ENCODE peak calls at places on chromosome 11, in eight cellular contexts. One of them, this sample, is unnamed.
A peak's percentile ranks its signal among the peaks of the same experiment; 100 is the strongest.

GRCh38 chr11:128516886-128517285 is 70.5 kb downstream of the ETS1 start:
- DNase-seq in astrocyte: no peak
- DNase-seq in stomach: no peak
- DNase-seq in spleen: no peak
- DNase-seq in transverse colon: no peak
- DNase-seq in GM23248: no peak
- DNase-seq in A549: no peak
- DNase-seq in sigmoid colon: no peak
- DNase-seq in this sample: no peak

GRCh38 chr11:94134651-94135512 is 6.2 kb downstream of the PANX1 start:
- DNase-seq in astrocyte: peak; percentile 94
- DNase-seq in stomach: peak; percentile 64
- DNase-seq in spleen: no peak
- DNase-seq in transverse colon: peak; percentile 55
- DNase-seq in GM23248: peak; percentile 98
- DNase-seq in A549: no peak
- DNase-seq in sigmoid colon: peak; percentile 87
- DNase-seq in this sample: no peak

GRCh38 chr11:132895340-132895739 is 637.0 kb downstream of the OPCML start:
- DNase-seq in astrocyte: peak; percentile 97
- DNase-seq in stomach: no peak
- DNase-seq in spleen: no peak
- DNase-seq in transverse colon: no peak
- DNase-seq in GM23248: peak; percentile 18
- DNase-seq in A549: no peak
- DNase-seq in sigmoid colon: no peak
- DNase-seq in this sample: no peak

GRCh38 chr11:3203221-3204043 is 15.2 kb downstream of the MRGPRG start:
- DNase-seq in astrocyte: no peak
- DNase-seq in stomach: no peak
- DNase-seq in spleen: peak; percentile 63
- DNase-seq in transverse colon: no peak
- DNase-seq in GM23248: peak; percentile 43
- DNase-seq in A549: peak; percentile 21
- DNase-seq in sigmoid colon: peak; percentile 62
- DNase-seq in this sample: no peak

GRCh38 chr11:11961399-11962028 is 46.9 kb downstream of the DKK3 start:
- DNase-seq in astrocyte: no peak
- DNase-seq in stomach: no peak
- DNase-seq in spleen: peak; percentile 23
- DNase-seq in transverse colon: no peak
- DNase-seq in GM23248: no peak
- DNase-seq in A549: no peak
- DNase-seq in sigmoid colon: no peak
- DNase-seq in this sample: no peak

GRCh38 chr11:94604496-94604895 is 37.3 kb downstream of the PIWIL4 start:
- DNase-seq in astrocyte: no peak
- DNase-seq in stomach: no peak
- DNase-seq in spleen: no peak
- DNase-seq in transverse colon: no peak
- DNase-seq in GM23248: peak; percentile 14
- DNase-seq in A549: no peak
- DNase-seq in sigmoid colon: no peak
- DNase-seq in this sample: peak; percentile 4

GRCh38 chr11:33897761-33898403 is 6.0 kb upstream of the LMO2 start:
- DNase-seq in astrocyte: no peak
- DNase-seq in stomach: no peak
- DNase-seq in spleen: no peak
- DNase-seq in transverse colon: no peak
- DNase-seq in GM23248: peak; percentile 42
- DNase-seq in A549: no peak
- DNase-seq in sigmoid colon: no peak
- DNase-seq in this sample: no peak

GRCh38 chr11:131999084-131999483 is 628.7 kb downstream of the NTM start:
- DNase-seq in astrocyte: no peak
- DNase-seq in stomach: no peak
- DNase-seq in spleen: no peak
- DNase-seq in transverse colon: no peak
- DNase-seq in GM23248: no peak
- DNase-seq in A549: no peak
- DNase-seq in sigmoid colon: no peak
- DNase-seq in this sample: no peak

GRCh38 chr11:16613401-16614381 is 124.8 kb upstream of the C11orf58 start:
- DNase-seq in astrocyte: peak; percentile 61
- DNase-seq in stomach: peak; percentile 87
- DNase-seq in spleen: peak; percentile 90
- DNase-seq in transverse colon: peak; percentile 83
- DNase-seq in GM23248: peak; percentile 92
- DNase-seq in A549: peak; percentile 83
- DNase-seq in sigmoid colon: peak; percentile 89
- DNase-seq in this sample: peak; percentile 86

GRCh38 chr11:62395885-62396778 is 22.7 kb upstream of the SCGB1A1 start:
- DNase-seq in astrocyte: no peak
- DNase-seq in stomach: no peak
- DNase-seq in spleen: peak; percentile 50
- DNase-seq in transverse colon: no peak
- DNase-seq in GM23248: no peak
- DNase-seq in A549: no peak
- DNase-seq in sigmoid colon: no peak
- DNase-seq in this sample: no peak

GRCh38 chr11:25357133-25357532 is 860.3 kb downstream of the LUZP2 start:
- DNase-seq in astrocyte: no peak
- DNase-seq in stomach: no peak
- DNase-seq in spleen: no peak
- DNase-seq in transverse colon: no peak
- DNase-seq in GM23248: no peak
- DNase-seq in A549: no peak
- DNase-seq in sigmoid colon: no peak
- DNase-seq in this sample: no peak

GRCh38 chr11:2298795-2299747 is 2.6 kb downstream of the C11orf21 start:
- DNase-seq in astrocyte: no peak
- DNase-seq in stomach: peak; percentile 48
- DNase-seq in spleen: peak; percentile 80
- DNase-seq in transverse colon: peak; percentile 44
- DNase-seq in GM23248: no peak
- DNase-seq in A549: peak; percentile 59
- DNase-seq in sigmoid colon: no peak
- DNase-seq in this sample: peak; percentile 8

GRCh38 chr11:103683581-103683980 is 352.9 kb upstream of the DDI1 start:
- DNase-seq in astrocyte: peak; percentile 35
- DNase-seq in stomach: no peak
- DNase-seq in spleen: no peak
- DNase-seq in transverse colon: no peak
- DNase-seq in GM23248: peak; percentile 55
- DNase-seq in A549: no peak
- DNase-seq in sigmoid colon: no peak
- DNase-seq in this sample: no peak

GRCh38 chr11:14384338-14384737 is 25.4 kb upstream of the RRAS2 start:
- DNase-seq in astrocyte: no peak
- DNase-seq in stomach: no peak
- DNase-seq in spleen: no peak
- DNase-seq in transverse colon: no peak
- DNase-seq in GM23248: peak; percentile 80
- DNase-seq in A549: no peak
- DNase-seq in sigmoid colon: no peak
- DNase-seq in this sample: no peak

GRCh38 chr11:92480519-92480918 is 255.9 kb downstream of the FAT3 start:
- DNase-seq in astrocyte: peak; percentile 7
- DNase-seq in stomach: no peak
- DNase-seq in spleen: no peak
- DNase-seq in transverse colon: no peak
- DNase-seq in GM23248: peak; percentile 26
- DNase-seq in A549: no peak
- DNase-seq in sigmoid colon: no peak
- DNase-seq in this sample: no peak

GRCh38 chr11:60769273-60769672 is 12.6 kb downstream of the MS4A15 start:
- DNase-seq in astrocyte: no peak
- DNase-seq in stomach: no peak
- DNase-seq in spleen: peak; percentile 41
- DNase-seq in transverse colon: no peak
- DNase-seq in GM23248: no peak
- DNase-seq in A549: no peak
- DNase-seq in sigmoid colon: peak; percentile 34
- DNase-seq in this sample: no peak

GRCh38 chr11:12287374-12288211 is 89.8 kb upstream of the PARVA start:
- DNase-seq in astrocyte: peak; percentile 99
- DNase-seq in stomach: peak; percentile 26
- DNase-seq in spleen: no peak
- DNase-seq in transverse colon: peak; percentile 48
- DNase-seq in GM23248: peak; percentile 99
- DNase-seq in A549: peak; percentile 95
- DNase-seq in sigmoid colon: peak; percentile 93
- DNase-seq in this sample: peak; percentile 38

DNA sequence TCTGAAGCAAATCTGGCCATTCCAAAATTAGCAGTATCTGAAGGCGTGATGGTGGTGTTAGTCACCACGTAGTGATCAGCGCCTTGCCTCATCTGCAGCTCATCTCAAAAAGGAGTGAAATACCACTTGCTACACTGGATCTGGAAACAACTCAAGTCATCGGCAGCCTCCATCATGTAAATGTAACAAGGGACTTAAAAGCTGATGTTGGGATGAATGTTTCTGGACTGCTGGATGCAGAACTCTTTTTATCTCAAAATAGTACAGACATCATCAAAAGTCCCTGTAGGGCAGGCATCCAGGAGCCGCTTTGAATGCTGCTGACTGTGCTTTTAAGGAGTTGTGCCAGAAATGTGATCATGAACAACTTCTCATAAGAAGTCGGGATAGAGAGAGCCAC is 14.1 kb upstream of the APLP2 start:
- DNase-seq in astrocyte: peak; percentile 47
- DNase-seq in stomach: no peak
- DNase-seq in spleen: no peak
- DNase-seq in transverse colon: no peak
- DNase-seq in GM23248: peak; percentile 90
- DNase-seq in A549: no peak
- DNase-seq in sigmoid colon: no peak
- DNase-seq in this sample: no peak
- H3K4me1 ChIP-seq in astrocyte: peaks cover 5% of the 10 kb centered on the region
- H3K4me1 ChIP-seq in stomach: peaks cover 9% of the 10 kb centered on the region
- H3K4me1 ChIP-seq in spleen: no peaks in the 10 kb centered on the region
- H3K4me1 ChIP-seq in transverse colon: peaks cover 4% of the 10 kb centered on the region
- H3K4me1 ChIP-seq in GM23248: peaks cover 27% of the 10 kb centered on the region
- H3K4me1 ChIP-seq in A549: no peaks in the 10 kb centered on the region
- H3K4me1 ChIP-seq in sigmoid colon: no peaks in the 10 kb centered on the region
- H3K4me1 ChIP-seq in this sample: no peaks in the 10 kb centered on the region

GRCh38 chr11:73306977-73307322 is 1.1 kb upstream of the ARHGEF17 start:
- DNase-seq in astrocyte: no peak
- DNase-seq in stomach: no peak
- DNase-seq in spleen: no peak
- DNase-seq in transverse colon: no peak
- DNase-seq in GM23248: no peak
- DNase-seq in A549: no peak
- DNase-seq in sigmoid colon: no peak
- DNase-seq in this sample: no peak
- H3K4me3 ChIP-seq in astrocyte: peak overlapping the region; percentile 60
- H3K4me3 ChIP-seq in stomach: peak overlapping the region; percentile 71
- H3K4me3 ChIP-seq in spleen: peak overlapping the region; percentile 85
- H3K4me3 ChIP-seq in transverse colon: peak overlapping the region; percentile 2
- H3K4me3 ChIP-seq in GM23248: peak overlapping the region; percentile 76
- H3K4me3 ChIP-seq in A549: peak overlapping the region; percentile 72
- H3K4me3 ChIP-seq in sigmoid colon: peak overlapping the region; percentile 59
- H3K4me3 ChIP-seq in this sample: peak overlapping the region; percentile 2

DNA sequence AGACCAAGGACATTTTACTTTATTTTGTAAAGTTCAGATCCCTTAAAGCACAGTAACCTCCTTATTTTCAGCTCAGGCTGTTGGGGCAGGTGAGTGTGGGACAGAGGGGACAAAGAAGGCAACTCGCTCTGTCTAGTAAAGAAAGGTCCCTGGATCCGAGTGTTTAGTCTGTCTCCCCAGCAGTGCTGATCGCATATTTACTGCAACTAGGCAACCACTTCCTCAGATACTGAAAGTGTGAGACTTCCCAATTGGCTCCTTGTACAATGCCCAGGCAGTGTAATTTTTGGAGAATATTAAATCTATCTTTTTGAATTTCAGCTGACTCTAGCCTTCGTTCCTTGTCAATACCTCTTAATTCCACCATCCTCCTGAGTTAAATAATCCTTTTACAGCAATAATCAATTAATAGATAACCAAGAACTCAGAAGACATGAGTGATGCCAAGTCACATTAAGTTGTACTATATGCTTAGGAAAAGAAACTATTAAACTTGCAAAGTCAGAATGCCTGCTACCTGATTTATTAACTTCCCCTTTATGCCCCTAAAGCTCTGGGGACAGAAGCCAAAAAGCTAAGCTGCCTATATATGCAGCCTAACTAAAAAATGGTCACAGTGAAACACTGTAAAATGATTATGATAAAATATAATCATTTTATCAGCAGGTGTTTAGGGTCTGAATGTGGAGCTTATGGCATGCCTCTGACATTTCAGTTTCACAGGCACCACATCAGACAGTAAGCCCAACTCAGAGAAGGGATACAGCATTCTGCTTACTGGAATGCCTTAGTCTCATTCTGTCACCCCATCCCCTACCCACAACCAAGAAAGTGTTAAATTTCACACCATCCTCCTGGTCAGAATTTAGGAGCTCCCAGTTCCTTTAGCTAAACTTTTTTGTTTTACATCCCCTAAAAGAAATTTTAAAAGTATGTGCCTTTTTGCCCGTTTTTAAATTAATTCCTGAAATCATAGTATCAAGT is 138.7 kb downstream of the TRIM44 start:
- DNase-seq in astrocyte: no peak
- DNase-seq in stomach: no peak
- DNase-seq in spleen: no peak
- DNase-seq in transverse colon: no peak
- DNase-seq in GM23248: no peak
- DNase-seq in A549: no peak
- DNase-seq in sigmoid colon: no peak
- DNase-seq in this sample: no peak
- H3K4me1 ChIP-seq in astrocyte: peaks cover 21% of the 10 kb centered on the region
- H3K4me1 ChIP-seq in stomach: no peaks in the 10 kb centered on the region
- H3K4me1 ChIP-seq in spleen: peaks cover 5% of the 10 kb centered on the region
- H3K4me1 ChIP-seq in transverse colon: no peaks in the 10 kb centered on the region
- H3K4me1 ChIP-seq in GM23248: peaks cover 22% of the 10 kb centered on the region
- H3K4me1 ChIP-seq in A549: peaks cover 29% of the 10 kb centered on the region
- H3K4me1 ChIP-seq in sigmoid colon: no peaks in the 10 kb centered on the region
- H3K4me1 ChIP-seq in this sample: no peaks in the 10 kb centered on the region

DNA sequence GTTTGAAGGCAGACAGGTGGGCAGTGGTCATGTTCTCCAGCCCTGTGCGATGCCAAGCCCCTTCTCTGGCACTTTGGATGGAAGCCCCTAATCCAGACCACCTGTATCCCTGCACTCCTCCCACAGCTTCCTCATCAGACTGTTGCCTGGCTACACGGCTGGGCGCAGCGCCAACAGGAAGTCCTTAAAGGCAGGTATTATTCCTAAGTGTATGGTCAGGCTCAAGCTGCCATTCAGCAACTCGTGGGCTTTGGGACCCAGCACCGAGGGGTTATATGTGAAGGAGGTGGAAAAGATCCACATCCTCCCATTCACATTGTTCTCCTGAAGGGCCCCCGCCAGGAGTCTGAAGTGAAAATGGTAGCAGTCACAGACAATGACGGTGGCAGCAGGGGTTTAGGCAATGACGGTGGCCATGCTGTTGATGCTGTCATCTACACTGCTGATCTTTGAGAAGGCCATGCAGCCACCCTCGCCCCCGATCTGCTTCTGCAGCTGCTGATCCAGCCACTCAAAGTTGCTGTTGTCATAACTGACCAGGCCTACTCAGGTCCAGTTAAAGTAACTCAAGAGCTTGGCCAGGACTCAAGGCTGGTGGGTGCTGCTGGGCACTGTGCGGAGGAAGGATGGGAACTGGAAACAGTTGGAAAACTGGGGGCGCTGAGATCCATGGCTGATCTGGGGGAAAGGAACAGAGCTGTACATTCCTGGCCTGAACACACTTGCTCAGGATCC is 27.7 kb downstream of the OR6Q1 start:
- DNase-seq in astrocyte: no peak
- DNase-seq in stomach: peak; percentile 50
- DNase-seq in spleen: no peak
- DNase-seq in transverse colon: peak; percentile 68
- DNase-seq in GM23248: no peak
- DNase-seq in A549: no peak
- DNase-seq in sigmoid colon: no peak
- DNase-seq in this sample: no peak
- H3K4me3 ChIP-seq in astrocyte: no peak overlapping the region
- H3K4me3 ChIP-seq in stomach: no peak overlapping the region
- H3K4me3 ChIP-seq in spleen: no peak overlapping the region
- H3K4me3 ChIP-seq in transverse colon: no peak overlapping the region
- H3K4me3 ChIP-seq in GM23248: no peak overlapping the region
- H3K4me3 ChIP-seq in A549: no peak overlapping the region
- H3K4me3 ChIP-seq in sigmoid colon: no peak overlapping the region
- H3K4me3 ChIP-seq in this sample: no peak overlapping the region